ENCODE peak calls at places on chromosome 7, in six cellular contexts. P, N, D, S, H and M are unnamed samples.

GRCh38 chr7:75042299-75042698 is 31.3 kb downstream of the RCC1L start:
- DNase-seq in N (no peak), H (no peak), D (no peak), S (no peak), P (no peak), M (no peak)

GRCh38 chr7:145909956-145910611 is 206.5 kb upstream of the CNTNAP2 start:
- DNase-seq in D (no peak), S (no peak), N (no peak), P (no peak), H (no peak), M (no peak)

GRCh38 chr7:10022957-10023356 is 950.7 kb upstream of the PHF14 start:
- DNase-seq in S (no peak), D (no peak), N (peak), P (no peak), H (no peak), M (no peak)

GRCh38 chr7:42883950-42884349 is 27.9 kb downstream of the C7orf25 start:
- DNase-seq in P (no peak), D (no peak), N (no peak), H (no peak), S (no peak), M (peak)

GRCh38 chr7:85104432-85105205 is 82.2 kb downstream of the SEMA3D start:
- DNase-seq in H (no peak), N (no peak), D (no peak), P (no peak), S (no peak), M (peak)

GRCh38 chr7:131619336-131620305 is 63.2 kb upstream of the PODXL start:
- DNase-seq in D (no peak), P (no peak), H (no peak), S (no peak), N (no peak), M (no peak)

GRCh38 chr7:135853499-135853898 is 104.9 kb upstream of the FAM180A start:
- DNase-seq in N (no peak), H (no peak), S (no peak), D (no peak), P (no peak), M (no peak)

GRCh38 chr7:149787428-149788299 is 14.3 kb upstream of the ZNF467 start:
- DNase-seq in H (no peak), S (no peak), P (no peak), D (no peak), N (peak), M (no peak)

GRCh38 chr7:1815051-1815481 is 145.0 kb downstream of the ELFN1 start:
- DNase-seq in S (no peak), N (no peak), P (no peak), D (no peak), H (no peak), M (no peak)

GRCh38 chr7:67788689-67789088 is 792.1 kb downstream of the TYW1 start:
- DNase-seq in D (no peak), N (no peak), P (no peak), S (no peak), H (no peak), M (no peak)